ENCODE peak calls at places on chromosomes 13 and 19, in four cellular contexts. V, Y, N and X are unnamed samples.

GRCh38 chr13:112252744-112253590 is 123.2 kb upstream of the SPACA7 start:
- DNase-seq in V (no peak), Y (no peak), N (no peak), X (no peak)

GRCh38 chr19:54106716-54107115 is 4.1 kb downstream of the NDUFA3 start:
- DNase-seq in V (peak), Y (no peak), N (no peak), X (no peak)

GRCh38 chr13:48891586-48891985 is 84.1 kb upstream of the FNDC3A start:
- DNase-seq in V (no peak), Y (no peak), N (no peak), X (no peak)

GRCh38 chr13:38686635-38687245 is at the start of gene FREM2:
- DNase-seq in V (peak), Y (peak), N (no peak), X (peak)

GRCh38 chr19:55526216-55527196 is 10.4 kb downstream of the SBK2 start:
- DNase-seq in V (peak), Y (peak), N (no peak), X (peak)

GRCh38 chr19:8900421-8900820 is 68.2 kb downstream of the MBD3L1 start:
- DNase-seq in V (no peak), Y (no peak), N (no peak), X (no peak)

GRCh38 chr19:4775627-4776152 is 15.8 kb upstream of the FEM1A start:
- DNase-seq in V (no peak), Y (no peak), N (no peak), X (no peak)

GRCh38 chr19:55360902-55361301 is 2.2 kb downstream of the GARIN5B start:
- DNase-seq in V (no peak), Y (no peak), N (no peak), X (no peak)

GRCh38 chr13:26459276-26460131 is 98.0 kb upstream of the WASF3 start:
- DNase-seq in V (no peak), Y (no peak), N (no peak), X (peak)

GRCh38 chr19:3577741-3578344 is 5.1 kb downstream of the HMG20B start:
- DNase-seq in V (no peak), Y (peak), N (no peak), X (peak)

GRCh38 chr13:55652657-55653056 is 1488.1 kb upstream of the PRR20A start:
- DNase-seq in V (no peak), Y (no peak), N (no peak), X (no peak)

GRCh38 chr13:44382635-44383145 is 9.1 kb downstream of the SERP2 start:
- DNase-seq in V (no peak), Y (peak), N (no peak), X (peak)

GRCh38 chr19:43620061-43621001 is 902 bp upstream of the ZNF428 start:
- DNase-seq in V (no peak), Y (no peak), N (no peak), X (peak)

GRCh38 chr13:57630661-57631606 is 610 bp upstream of the PCDH17 start:
- DNase-seq in V (no peak), Y (no peak), N (no peak), X (peak)

GRCh38 chr19:24029941-24030636 is 56.9 kb upstream of the ZNF254 start:
- DNase-seq in V (no peak), Y (no peak), N (no peak), X (no peak)

GRCh38 chr13:50200988-50201387 is 185.7 kb downstream of the KCNRG start:
- DNase-seq in V (no peak), Y (no peak), N (no peak), X (no peak)

GRCh38 chr13:35388456-35388855 is 88.0 kb downstream of the MAB21L1 start:
- DNase-seq in V (no peak), Y (no peak), N (no peak), X (no peak)

GRCh38 chr13:39281539-39282150 is 243.4 kb downstream of the NHLRC3 start:
- DNase-seq in V (no peak), Y (no peak), N (no peak), X (no peak)

GRCh38 chr19:7515471-7516226 is at the start of gene ZNF358:
- DNase-seq in V (peak), Y (peak), N (peak), X (peak)
- H3K4me3 ChIP-seq in V (peak), Y (peak), N (peak), X (peak)

DNA sequence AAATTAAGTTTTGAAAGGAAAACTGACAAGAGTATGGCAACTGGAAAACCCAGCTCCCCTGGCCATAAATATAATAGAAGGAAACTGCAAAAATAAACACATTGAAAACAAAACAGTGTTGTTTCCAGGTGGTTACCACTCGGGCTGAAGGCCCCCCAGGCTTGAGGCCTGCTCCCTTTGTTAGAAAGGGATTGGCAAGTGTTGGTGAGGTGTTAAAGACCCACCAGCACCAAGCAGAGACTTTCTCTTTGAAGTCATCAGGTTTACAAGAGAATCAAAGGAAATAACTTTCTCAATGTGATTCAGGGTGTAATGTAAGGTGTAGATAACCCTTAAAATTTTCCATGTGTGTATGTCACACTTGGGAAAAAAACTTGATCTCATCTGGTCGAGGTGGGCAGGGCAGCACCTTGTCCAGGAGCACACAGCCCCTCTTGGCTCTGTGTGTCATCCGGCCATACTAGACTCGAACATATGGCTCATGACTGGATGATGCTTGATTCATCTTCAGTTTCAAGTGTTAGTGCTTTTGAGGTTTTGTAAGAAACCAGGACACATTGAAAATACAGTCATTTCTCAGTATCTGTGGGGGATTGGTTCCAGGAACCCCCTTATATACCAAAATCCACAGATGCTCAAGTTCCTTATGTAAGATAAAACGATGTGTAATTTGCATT is 7.8 kb downstream of the ACTN4 start:
- DNase-seq in V (no peak), Y (no peak), N (no peak), X (no peak)
- H3K4me3 ChIP-seq in V (no peak), Y (no peak), N (no peak), X (no peak)

DNA sequence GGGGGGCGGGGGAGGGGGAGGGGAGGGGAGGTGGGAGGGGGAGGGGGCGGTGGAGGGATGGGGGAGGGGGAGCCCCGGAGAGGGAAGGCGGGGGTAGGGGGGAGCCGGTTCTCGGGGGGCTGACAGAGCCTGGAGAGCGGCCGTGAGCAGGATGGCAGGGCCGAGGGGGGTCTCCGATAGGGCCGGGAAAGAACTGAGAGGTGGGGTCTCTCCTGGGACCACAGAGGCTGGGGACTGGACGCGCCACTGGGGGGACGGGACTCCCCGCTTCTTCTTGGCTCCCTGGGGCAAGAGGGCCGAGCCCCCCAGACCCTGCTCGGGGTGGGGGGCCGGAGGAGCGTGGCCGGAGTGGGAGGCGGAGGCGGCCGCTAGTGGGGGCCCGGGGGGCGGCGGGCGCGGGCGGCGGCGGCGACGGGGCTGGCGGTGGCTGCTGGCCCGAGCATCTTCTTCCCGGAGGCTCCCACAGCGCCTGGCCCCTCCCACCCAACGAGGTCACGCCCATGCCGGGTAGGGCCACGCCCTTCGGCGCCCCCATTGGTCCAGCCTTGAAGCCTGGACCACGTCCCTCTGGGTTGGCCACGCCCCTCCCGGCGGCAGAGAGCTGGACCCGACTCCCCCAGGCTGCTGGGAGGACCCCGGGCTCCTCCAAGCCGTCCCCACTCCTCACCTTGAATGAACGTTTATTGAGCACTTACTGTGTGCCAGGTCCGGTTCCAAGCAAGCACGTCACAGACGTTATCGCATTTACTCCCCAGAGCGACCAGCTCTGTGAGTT is at the start of gene NOVA2:
- DNase-seq in V (peak), Y (peak), N (peak), X (peak)
- H3K4me3 ChIP-seq in V (peak), Y (no peak), N (peak), X (peak)

GRCh38 chr13:110329798-110330461 is 22.8 kb downstream of the COL4A2 start:
- DNase-seq in V (no peak), Y (no peak), N (no peak), X (no peak)

GRCh38 chr13:110330491-110331001 is 23.5 kb downstream of the COL4A2 start:
- DNase-seq in V (no peak), Y (no peak), N (no peak), X (no peak)

GRCh38 chr13:110332750-110333149 is 25.7 kb downstream of the COL4A2 start:
- DNase-seq in V (no peak), Y (no peak), N (no peak), X (no peak)

GRCh38 chr13:110329258-110329657 is 22.2 kb downstream of the COL4A2 start:
- DNase-seq in V (no peak), Y (no peak), N (no peak), X (no peak)

GRCh38 chr13:110331362-110331761 is 24.3 kb downstream of the COL4A2 start:
- DNase-seq in V (no peak), Y (no peak), N (no peak), X (no peak)
- H3K4me3 ChIP-seq in V (no peak), Y (no peak), N (no peak), X (no peak)